ENCODE peak calls at places on chromosome 14, in seven cellular contexts. P is mucosa of descending colon, R is spleen, K is cardiac fibroblast, V is lower lobe of right lung, A is fibroblast of lung, C is neural crest cell. X is an unnamed sample.

GRCh38 chr14:75514673-75515630 is 7.3 kb upstream of the BATF start:
- DNase-seq in P (peak), R (peak), K (peak), V (peak), A (peak), C (no peak), X (no peak)

GRCh38 chr14:44960146-44960545 is 1.6 kb downstream of the KLHL28 start:
- DNase-seq in P (no peak), R (no peak), K (no peak), V (no peak), A (no peak), C (no peak), X (no peak)

GRCh38 chr14:90381999-90382451 is 14.8 kb upstream of the CALM1 start:
- DNase-seq in P (peak), R (no peak), K (peak), V (peak), A (no peak), C (no peak), X (peak)

GRCh38 chr14:85572845-85573244 is 42.9 kb downstream of the FLRT2 start:
- DNase-seq in P (no peak), R (no peak), K (peak), V (no peak), A (peak), C (no peak), X (no peak)

GRCh38 chr14:99745307-99745951 is 47.8 kb upstream of the EML1 start:
- DNase-seq in P (no peak), R (no peak), K (no peak), V (peak), A (peak), C (no peak), X (no peak)

GRCh38 chr14:95389471-95390011 is 69.8 kb upstream of the CLMN start:
- DNase-seq in P (no peak), R (peak), K (peak), V (no peak), A (no peak), C (no peak), X (no peak)

GRCh38 chr14:90513151-90514014 is 116.6 kb downstream of the CALM1 start:
- DNase-seq in P (peak), R (no peak), K (peak), V (peak), A (peak), C (peak), X (no peak)

GRCh38 chr14:57136669-57137068 is 132.0 kb downstream of the EXOC5 start:
- DNase-seq in P (no peak), R (no peak), K (peak), V (no peak), A (no peak), C (no peak), X (peak)

GRCh38 chr14:21822109-21822508 is 148.5 kb upstream of the OR4E1 start:
- DNase-seq in P (no peak), R (no peak), K (no peak), V (no peak), A (no peak), C (no peak), X (no peak)

GRCh38 chr14:100621806-100622205 is 34.6 kb upstream of the BEGAIN start:
- DNase-seq in P (peak), R (peak), K (no peak), V (peak), A (no peak), C (no peak), X (no peak)

GRCh38 chr14:22428681-22429315 is 160.2 kb downstream of the DAD1 start:
- DNase-seq in P (no peak), R (no peak), K (peak), V (no peak), A (peak), C (no peak), X (no peak)

GRCh38 chr14:88421286-88421685 is 35.8 kb downstream of the SPATA7 start:
- DNase-seq in P (no peak), R (no peak), K (peak), V (no peak), A (peak), C (no peak), X (no peak)

GRCh38 chr14:96442355-96442754 is 50.4 kb downstream of the AK7 start:
- DNase-seq in P (no peak), R (no peak), K (peak), V (no peak), A (no peak), C (no peak), X (no peak)

GRCh38 chr14:90829677-90830076 is 13.4 kb upstream of the TTC7B start:
- DNase-seq in P (no peak), R (peak), K (no peak), V (no peak), A (no peak), C (no peak), X (no peak)

GRCh38 chr14:95409472-95410307 is 90.0 kb upstream of the CLMN start:
- DNase-seq in P (no peak), R (peak), K (no peak), V (no peak), A (no peak), C (no peak), X (no peak)

GRCh38 chr14:90805662-90806548 is 10.3 kb downstream of the TTC7B start:
- DNase-seq in P (no peak), R (no peak), K (no peak), V (no peak), A (no peak), C (no peak), X (no peak)

GRCh38 chr14:54105406-54105805 is 148.8 kb upstream of the BMP4 start:
- DNase-seq in P (no peak), R (no peak), K (no peak), V (no peak), A (no peak), C (no peak), X (no peak)

GRCh38 chr14:75425443-75425842 is 2.4 kb upstream of the JDP2 start:
- DNase-seq in P (no peak), R (no peak), K (no peak), V (no peak), A (no peak), C (no peak), X (no peak)

GRCh38 chr14:54976316-54976715 is 50.6 kb downstream of the WDHD1 start:
- DNase-seq in P (no peak), R (no peak), K (peak), V (no peak), A (peak), C (no peak), X (no peak)

GRCh38 chr14:105660816-105661531 is 134.6 kb downstream of the TMEM121 start:
- DNase-seq in P (no peak), R (peak), K (no peak), V (no peak), A (no peak), C (no peak), X (no peak)

GRCh38 chr14:90883197-90883596 is 67.0 kb upstream of the TTC7B start:
- DNase-seq in P (no peak), R (no peak), K (no peak), V (no peak), A (no peak), C (no peak), X (no peak)

GRCh38 chr14:62187265-62187664 is 425.0 kb downstream of the SNAPC1 start:
- DNase-seq in P (no peak), R (no peak), K (no peak), V (no peak), A (no peak), C (no peak), X (no peak)

GRCh38 chr14:74663884-74664283 is 49.0 kb downstream of the AREL1 start:
- DNase-seq in P (no peak), R (no peak), K (no peak), V (no peak), A (no peak), C (no peak), X (no peak)

GRCh38 chr14:100767003-100767787 is 40.5 kb downstream of the DLK1 start:
- DNase-seq in P (no peak), R (no peak), K (no peak), V (no peak), A (no peak), C (no peak), X (no peak)

GRCh38 chr14:76267322-76268012 is 108.5 kb upstream of the ESRRB start:
- DNase-seq in P (peak), R (no peak), K (peak), V (peak), A (peak), C (peak), X (no peak)

GRCh38 chr14:100438678-100439592 is 115.8 kb downstream of the SLC25A47 start:
- DNase-seq in P (peak), R (no peak), K (peak), V (peak), A (peak), C (no peak), X (no peak)

GRCh38 chr14:80988742-80989429 is 33.5 kb downstream of the TSHR start:
- DNase-seq in P (no peak), R (no peak), K (no peak), V (no peak), A (no peak), C (no peak), X (no peak)

GRCh38 chr14:74913986-74914573 is 9.0 kb downstream of the RPS6KL1 start:
- DNase-seq in P (peak), R (no peak), K (peak), V (no peak), A (peak), C (peak), X (peak)

GRCh38 chr14:38098074-38098846 is 109.4 kb upstream of the SSTR1 start:
- DNase-seq in P (no peak), R (no peak), K (peak), V (no peak), A (peak), C (no peak), X (no peak)

GRCh38 chr14:102096569-102097188 is 9.8 kb upstream of the HSP90AA1 start:
- DNase-seq in P (peak), R (peak), K (peak), V (peak), A (peak), C (peak), X (peak)

GRCh38 chr14:95268350-95268749 is 51.4 kb downstream of the CLMN start:
- DNase-seq in P (no peak), R (no peak), K (no peak), V (no peak), A (no peak), C (no peak), X (no peak)

GRCh38 chr14:85597701-85598100 is 67.8 kb downstream of the FLRT2 start:
- DNase-seq in P (no peak), R (no peak), K (no peak), V (no peak), A (no peak), C (no peak), X (no peak)

GRCh38 chr14:96077983-96078686 is 39.0 kb downstream of the C14orf132 start:
- DNase-seq in P (no peak), R (peak), K (no peak), V (peak), A (no peak), C (no peak), X (no peak)

DNA sequence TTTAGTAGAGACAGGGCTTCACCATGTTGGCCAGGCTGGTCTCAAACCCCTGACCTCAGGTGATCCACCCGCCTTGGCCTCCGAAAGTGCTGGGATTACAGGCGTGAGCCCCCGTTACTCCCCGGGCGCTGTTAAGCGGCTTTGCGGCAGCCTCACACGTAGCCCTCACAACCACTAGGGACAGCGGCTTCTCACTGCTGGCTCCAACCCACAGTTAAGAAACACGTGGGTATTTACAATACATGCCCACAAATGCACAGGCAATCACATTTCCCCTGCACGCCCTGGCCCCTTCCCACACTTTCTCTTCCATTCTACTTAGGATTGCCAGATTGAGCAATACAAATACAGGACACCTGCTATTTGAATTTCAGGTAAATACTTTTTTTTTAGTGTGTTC is 37.0 kb upstream of the EIF5 start:
- DNase-seq in P (no peak), R (peak), K (no peak), V (no peak), A (no peak), C (no peak), X (peak)
- TF ChIP-seq CTCF in P (no peak), R (no peak), K (no peak), V (no peak), A (peak), C (peak), X (peak)

DNA sequence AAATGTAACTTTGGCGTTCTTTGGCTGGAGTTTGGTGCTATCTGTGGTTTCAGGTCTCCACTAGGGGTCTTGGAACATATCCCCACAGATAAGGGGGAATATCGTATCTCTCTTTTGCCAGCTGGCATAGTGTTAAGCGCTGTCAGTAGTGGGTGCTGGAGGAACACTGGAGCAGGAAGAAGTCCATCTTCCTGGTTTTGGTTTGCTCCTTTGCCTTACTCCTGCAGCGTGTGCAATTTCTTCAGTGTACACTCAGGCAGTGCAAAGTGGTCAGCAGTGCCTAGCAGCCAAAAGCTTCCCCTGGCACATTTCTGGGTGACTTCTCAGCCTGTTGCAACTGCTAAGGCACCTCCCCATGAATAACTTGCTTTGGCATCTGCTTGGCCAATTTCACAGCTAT is 11.7 kb upstream of the RIPK3 start:
- DNase-seq in P (no peak), R (no peak), K (peak), V (no peak), A (peak), C (no peak), X (no peak)
- TF ChIP-seq CTCF in P (no peak), R (no peak), K (no peak), V (no peak), A (peak), C (no peak), X (peak)

DNA sequence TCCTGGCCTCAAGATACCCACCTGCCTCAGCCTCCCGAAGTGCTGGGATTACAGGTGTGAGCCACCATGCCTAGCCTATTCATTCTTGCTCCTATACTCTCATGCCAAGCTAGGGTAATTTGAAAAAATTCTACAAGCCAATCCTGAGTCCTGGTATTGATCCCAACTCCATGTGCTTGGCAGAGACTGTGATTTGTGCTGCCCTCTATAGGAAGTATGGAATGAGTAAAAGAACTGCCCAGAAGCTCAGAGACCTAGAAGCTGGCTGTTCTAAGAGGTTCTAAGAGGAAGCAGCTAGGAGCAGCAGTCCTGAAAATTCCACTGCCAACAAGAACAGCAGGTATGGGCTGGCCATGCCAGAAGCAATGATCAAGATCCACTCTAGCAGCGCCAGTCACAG is 402.5 kb downstream of the PCNX1 start:
- DNase-seq in P (no peak), R (no peak), K (no peak), V (no peak), A (no peak), C (no peak), X (no peak)
- TF ChIP-seq CTCF in P (no peak), R (no peak), K (no peak), V (no peak), A (no peak), C (peak), X (peak)

GRCh38 chr14:60647837-60648168 is 1.5 kb downstream of the SIX1 start:
- DNase-seq in P (no peak), R (no peak), K (no peak), V (no peak), A (no peak), C (no peak), X (no peak)

GRCh38 chr14:60648934-60649814 is at the start of gene SIX1:
- DNase-seq in P (peak), R (peak), K (peak), V (peak), A (peak), C (no peak), X (peak)

GRCh38 chr14:60647081-60647836 is 2.0 kb downstream of the SIX1 start:
- DNase-seq in P (no peak), R (no peak), K (no peak), V (peak), A (peak), C (no peak), X (no peak)

GRCh38 chr14:60649815-60650381 is 621 bp upstream of the SIX1 start:
- DNase-seq in P (no peak), R (no peak), K (no peak), V (no peak), A (peak), C (no peak), X (peak)

DNA sequence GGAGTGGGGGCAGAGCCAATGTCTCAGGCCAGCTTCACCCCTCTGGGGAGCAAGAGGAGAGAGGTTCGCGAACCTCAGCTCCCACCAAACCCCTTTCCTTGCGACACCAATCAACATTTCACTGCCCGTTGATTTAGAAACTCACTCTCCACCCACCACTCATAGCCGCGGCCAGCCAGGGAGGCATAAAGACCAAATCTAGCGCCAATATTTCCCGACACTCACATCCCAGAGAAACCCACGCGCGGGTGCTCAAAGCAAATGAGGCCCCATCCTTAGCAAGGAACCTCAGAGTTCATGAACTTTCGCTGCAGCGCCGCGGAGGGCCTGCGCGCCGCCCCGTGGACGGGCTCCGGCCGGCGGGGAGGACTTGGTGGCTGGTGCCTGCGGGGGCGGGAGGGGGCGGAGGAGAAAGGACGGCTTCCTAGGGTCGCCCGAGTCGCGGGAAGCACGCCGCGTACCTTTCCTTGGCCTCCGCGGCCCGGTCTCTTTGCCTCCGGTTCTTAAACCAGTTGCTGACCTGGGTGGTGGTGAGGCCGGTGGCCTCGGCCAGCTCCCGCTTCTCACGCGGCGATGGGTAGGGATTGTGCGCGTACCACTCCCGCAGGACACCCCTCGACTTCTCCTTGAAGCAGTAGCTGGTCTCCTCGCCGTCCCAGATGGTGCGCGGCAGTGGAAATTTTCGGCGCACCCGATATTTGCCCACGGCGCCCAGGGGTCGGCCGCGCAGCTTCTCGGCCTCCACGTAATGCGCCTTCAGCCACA is 926 bp downstream of the SIX1 start:
- DNase-seq in P (no peak), R (no peak), K (no peak), V (peak), A (no peak), C (no peak), X (peak)
- TF ChIP-seq CTCF in P (no peak), R (no peak), K (no peak), V (no peak), A (peak), C (no peak), X (peak)

DNA sequence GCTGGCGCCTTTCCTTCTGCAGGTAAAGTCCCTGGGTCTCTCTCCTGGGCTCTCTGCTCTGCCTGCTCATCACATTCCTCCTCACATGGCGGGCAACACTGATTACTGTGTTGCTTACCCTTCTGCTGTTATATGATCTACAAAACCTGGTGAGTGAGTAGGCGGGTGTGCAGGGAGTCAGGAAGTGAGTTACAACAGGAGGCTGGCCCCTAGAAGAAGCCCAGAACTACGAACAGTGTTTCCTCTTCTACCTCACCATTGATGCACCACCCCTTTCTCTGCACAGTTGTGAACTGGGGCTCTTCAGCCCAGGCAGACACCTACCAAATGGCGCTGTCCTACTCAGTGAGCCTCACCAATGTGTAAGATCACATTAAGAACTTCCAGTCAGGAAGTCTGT is 4.9 kb upstream of the KLHL33 start:
- DNase-seq in P (no peak), R (no peak), K (no peak), V (no peak), A (no peak), C (no peak), X (no peak)
- TF ChIP-seq CTCF in P (no peak), R (no peak), K (no peak), V (no peak), A (no peak), C (no peak), X (no peak)

GRCh38 chr14:87049886-87050820 is 942.8 kb downstream of the GALC start:
- DNase-seq in P (no peak), R (no peak), K (peak), V (no peak), A (peak), C (peak), X (peak)
- TF ChIP-seq CTCF in P (no peak), R (no peak), K (peak), V (peak), A (peak), C (peak), X (peak)

DNA sequence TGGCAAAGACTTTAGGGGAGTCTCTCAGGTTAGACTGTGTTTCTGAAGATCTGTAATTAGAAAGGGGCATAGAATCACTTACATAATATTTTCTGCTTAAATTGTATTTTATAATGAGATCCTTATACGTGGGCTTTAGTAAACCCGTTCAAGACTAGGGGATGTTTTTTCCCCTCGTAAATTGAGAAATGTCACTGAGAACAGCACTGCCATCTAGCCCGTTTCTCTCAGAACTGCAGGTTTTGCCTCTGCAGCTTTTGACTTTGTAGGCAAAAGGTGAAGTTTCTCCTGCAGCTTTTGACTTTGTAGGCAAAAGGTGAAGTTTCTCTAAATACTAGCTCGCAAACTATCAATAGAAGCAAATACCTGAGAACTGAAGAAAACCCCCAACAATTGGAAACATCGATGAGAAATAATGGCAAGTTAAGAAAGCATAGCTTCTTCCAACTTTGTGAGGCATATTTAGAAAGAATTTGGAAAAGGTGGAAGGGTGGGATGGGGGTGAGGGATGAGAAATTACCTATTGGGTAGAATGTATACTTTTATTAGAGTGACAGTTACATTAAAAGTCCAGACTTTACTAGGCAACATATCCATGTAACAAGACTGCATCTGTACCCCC is 9.9 kb upstream of the ASPG start:
- DNase-seq in P (peak), R (no peak), K (no peak), V (no peak), A (peak), C (no peak), X (no peak)
- TF ChIP-seq CTCF in P (no peak), R (no peak), K (peak), V (peak), A (peak), C (peak), X (peak)

GRCh38 chr14:69247691-69248440 is 12.1 kb upstream of the GALNT16 start:
- DNase-seq in P (no peak), R (no peak), K (peak), V (no peak), A (peak), C (no peak), X (no peak)
- TF ChIP-seq CTCF in P (no peak), R (no peak), K (peak), V (no peak), A (peak), C (peak), X (no peak)

X was measured in WERI-Rb-1.